ENCODE peak calls at places on chromosomes 4 and X, in seven cellular contexts. L is mesendoderm; I is neural progenitor cell; A is OCI-LY7; V is tibial nerve; H is CD4-positive, alpha-beta memory T cell; S is tibial artery. E is an unnamed sample.

GRCh38 chr4:151287409-151287808 is 10.4 kb downstream of the PRSS48 start:
- DNase-seq in H (no peak), L (no peak), S (no peak), I (no peak), V (no peak), A (no peak), E (no peak)

GRCh38 chrX:109839694-109840358 is 106.8 kb upstream of the ACSL4 start:
- DNase-seq in I (peak; percentile 52), V (no peak), L (peak; percentile 86), S (peak; percentile 58), A (no peak), H (no peak), E (no peak)

GRCh38 chr4:76377922-76378321 is 43.0 kb downstream of the CCDC158 start:
- DNase-seq in I (peak; percentile 69), H (peak; percentile 31), S (no peak), A (peak; percentile 4), V (no peak), L (peak; percentile 72), E (no peak)

GRCh38 chrX:66015152-66015827 is 24.6 kb downstream of the VSIG4 start:
- DNase-seq in V (no peak), S (no peak), L (no peak), H (peak; percentile 24), I (no peak), A (peak; percentile 80), E (peak; percentile 17)

GRCh38 chrX:154013001-154013421 is 6.7 kb downstream of the IRAK1 start:
- DNase-seq in V (no peak), H (no peak), A (no peak), I (no peak), S (no peak), L (no peak), E (no peak)

GRCh38 chrX:9586992-9587392 is 122.1 kb downstream of the TBL1X start:
- DNase-seq in I (peak; percentile 20), L (peak; percentile 22), H (no peak), V (no peak), A (no peak), S (no peak), E (no peak)

GRCh38 chrX:33178690-33179089 is 32.7 kb downstream of the DMD start:
- DNase-seq in L (no peak), I (no peak), V (no peak), A (no peak), S (no peak), H (no peak), E (no peak)

GRCh38 chr4:30386266-30386895 is 333.8 kb upstream of the PCDH7 start:
- DNase-seq in I (no peak), S (no peak), A (no peak), V (no peak), L (no peak), H (no peak), E (no peak)

GRCh38 chr4:115213705-115214104 is 100.3 kb upstream of the NDST4 start:
- DNase-seq in S (no peak), A (no peak), I (no peak), V (no peak), H (no peak), L (no peak), E (no peak)

GRCh38 chr4:70334681-70335080 is at the start of gene CABS1:
- DNase-seq in V (no peak), S (no peak), A (no peak), L (no peak), I (no peak), H (no peak), E (no peak)

GRCh38 chr4:159946983-159947645 is 844.2 kb downstream of the RAPGEF2 start:
- DNase-seq in L (peak; percentile 79), A (peak; percentile 52), H (peak; percentile 2), S (no peak), V (no peak), I (peak; percentile 75), E (no peak)

GRCh38 chr4:27176400-27176799 is 315.8 kb downstream of the STIM2 start:
- DNase-seq in V (no peak), S (no peak), L (peak; percentile 84), H (no peak), I (peak; percentile 73), A (peak; percentile 25), E (no peak)

GRCh38 chrX:25599061-25599460 is 539.1 kb upstream of the MAGEB18 start:
- DNase-seq in L (no peak), A (no peak), V (no peak), H (no peak), S (no peak), I (no peak), E (no peak)

GRCh38 chr4:24568425-24568824 is 15.9 kb downstream of the DHX15 start:
- DNase-seq in V (no peak), L (no peak), A (no peak), I (no peak), S (no peak), H (no peak), E (no peak)

GRCh38 chr4:176286728-176287127 is 17.7 kb upstream of the ASB5 start:
- DNase-seq in A (no peak), H (no peak), S (no peak), I (no peak), V (no peak), L (no peak), E (no peak)

GRCh38 chr4:1363540-1363939 is 16.5 kb downstream of the UVSSA start:
- DNase-seq in V (no peak), S (no peak), A (no peak), I (no peak), H (no peak), L (no peak), E (no peak)

GRCh38 chr4:56301181-56302076 is 85.9 kb downstream of the AASDH start:
- DNase-seq in I (peak; percentile 84), V (peak; percentile 40), H (peak; percentile 53), S (peak; percentile 76), L (peak; percentile 90), A (peak; percentile 77), E (peak; percentile 65)

GRCh38 chrX:139826065-139827044 is 106.5 kb downstream of the ATP11C start:
- DNase-seq in H (no peak), A (no peak), S (no peak), V (no peak), L (no peak), I (no peak), E (no peak)

GRCh38 chr4:79413032-79413431 is 5.0 kb upstream of the GK2 start:
- DNase-seq in V (no peak), A (no peak), I (no peak), S (no peak), H (no peak), L (no peak), E (no peak)

GRCh38 chrX:103215768-103216085 is 819 bp downstream of the BEX4 start:
- DNase-seq in I (no peak), A (no peak), V (no peak), S (no peak), L (no peak), H (no peak), E (peak; percentile 3)

GRCh38 chr4:22238742-22239141 is 277.1 kb downstream of the ADGRA3 start:
- DNase-seq in V (no peak), S (no peak), H (no peak), A (no peak), L (peak; percentile 57), I (peak; percentile 60), E (no peak)

GRCh38 chr4:142595222-142595871 is 250.8 kb downstream of the INPP4B start:
- DNase-seq in I (no peak), V (no peak), S (no peak), H (no peak), A (no peak), L (no peak), E (no peak)

GRCh38 chr4:65671402-65671801 is 1.1 kb upstream of the EPHA5 start:
- DNase-seq in H (no peak), I (no peak), A (no peak), L (peak; percentile 8), V (no peak), S (no peak), E (no peak)

DNA sequence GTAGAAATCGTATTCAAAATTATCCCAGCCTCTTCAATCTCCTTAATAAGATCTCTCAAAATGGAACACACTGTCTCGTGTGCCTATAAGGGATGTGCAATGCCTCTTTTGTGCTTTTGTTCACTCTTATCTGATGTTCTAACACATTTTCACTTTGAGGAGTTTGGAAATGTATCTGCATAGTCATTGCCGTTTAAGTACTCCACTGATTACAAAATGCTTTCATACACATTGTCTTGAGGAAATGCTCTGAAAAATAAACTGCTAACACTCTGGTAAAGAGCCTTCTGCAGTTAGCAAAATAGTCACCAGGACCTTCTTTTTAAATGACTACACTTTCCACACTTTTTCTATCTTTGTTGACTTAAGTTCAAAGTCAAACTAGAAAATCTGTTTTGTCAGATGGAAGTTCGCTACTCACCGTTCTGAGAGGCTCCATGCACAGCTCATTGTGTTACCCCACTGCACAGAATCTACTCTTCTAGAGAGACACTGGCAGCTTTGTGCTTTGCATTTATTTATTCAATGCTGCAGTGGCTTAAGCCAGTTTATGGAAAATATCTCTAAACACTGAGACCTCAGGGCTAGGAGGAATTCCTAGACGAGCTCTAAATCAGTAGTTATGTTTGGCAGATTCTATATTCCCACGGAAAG is 159.0 kb downstream of the CHIC2 start:
- DNase-seq in I (no peak), L (no peak), H (no peak), A (no peak), V (no peak), S (no peak), E (no peak)
- H3K27ac ChIP-seq in I (no peak overlapping the region), L (no peak overlapping the region), H (no peak overlapping the region), A (no peak overlapping the region), V (no peak overlapping the region), S (peak overlapping the region; percentile 17), E (no peak overlapping the region)

GRCh38 chrX:101659601-101660063 is at the start of gene ARMCX2:
- DNase-seq in I (peak; percentile 64), H (no peak), S (peak; percentile 79), V (peak; percentile 31), L (peak; percentile 74), A (no peak), E (peak; percentile 33)
- H3K27ac ChIP-seq in I (no peak within 1 kb of the TSS), H (no peak within 1 kb of the TSS), S (peak within 1 kb of the TSS; percentile 84), V (peak within 1 kb of the TSS; percentile 75), L (peak within 1 kb of the TSS; percentile 17), A (no peak within 1 kb of the TSS), E (peak within 1 kb of the TSS; percentile 59)

GRCh38 chr4:87391783-87392054 is 731 bp upstream of the HSD17B11 start:
- DNase-seq in I (no peak), S (no peak), A (no peak), V (no peak), L (no peak), H (no peak), E (no peak)
- H3K27ac ChIP-seq in I (no peak overlapping the region), S (peak overlapping the region; percentile 92), A (no peak overlapping the region), V (peak overlapping the region; percentile 93), L (peak overlapping the region; percentile 15), H (peak overlapping the region; percentile 74), E (peak overlapping the region; percentile 86)

DNA sequence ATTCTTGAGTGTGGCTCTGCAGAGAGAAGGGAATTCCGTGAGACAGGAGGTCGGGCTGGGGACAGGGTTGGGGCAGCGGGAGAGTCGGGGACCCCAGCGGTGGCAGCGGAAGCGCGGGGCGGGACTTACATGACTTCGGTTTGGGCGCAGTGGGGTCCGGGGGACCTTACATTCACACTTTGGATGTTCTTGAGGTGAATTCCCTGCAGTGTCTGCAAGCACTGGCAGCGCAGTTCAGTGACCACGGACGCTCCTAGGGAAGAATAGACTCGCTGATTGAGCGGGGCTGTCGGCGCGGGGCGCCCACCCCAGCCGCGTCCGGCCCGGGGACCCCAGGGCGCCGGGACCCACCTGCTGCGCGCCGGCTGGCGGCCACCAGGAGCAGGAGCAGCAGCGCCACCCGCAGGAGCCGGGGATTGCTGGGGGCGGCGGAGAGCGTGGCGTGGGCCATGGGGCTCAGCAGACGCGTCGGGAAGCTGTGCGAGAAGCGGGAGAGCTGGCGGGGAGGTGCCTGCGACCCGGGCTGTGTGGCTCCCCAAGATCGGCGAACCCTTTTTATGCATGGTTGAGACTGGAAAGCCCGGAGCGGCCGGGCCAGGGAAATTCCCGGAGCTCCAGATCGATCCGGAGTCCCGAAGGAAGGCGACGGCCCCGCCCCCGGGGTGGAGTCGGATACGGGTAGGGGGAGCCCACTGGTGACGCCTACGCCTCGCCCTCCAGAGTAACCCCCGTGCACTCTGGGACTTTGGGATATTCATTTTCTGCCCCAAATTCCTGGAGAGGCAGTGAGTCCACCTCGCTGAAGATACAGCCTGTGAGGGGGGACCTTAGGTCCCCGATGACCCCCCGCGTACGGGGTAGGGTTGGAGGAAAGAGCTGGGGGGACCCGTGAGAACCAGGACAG is at the start of gene CXCL3:
- DNase-seq in S (peak; percentile 86), A (no peak), H (no peak), L (peak; percentile 67), V (peak; percentile 35), I (peak; percentile 84), E (peak; percentile 24)
- H3K27ac ChIP-seq in S (peak within 1 kb of the TSS; percentile 58), A (no peak within 1 kb of the TSS), H (no peak within 1 kb of the TSS), L (no peak within 1 kb of the TSS), V (peak within 1 kb of the TSS; percentile 62), I (no peak within 1 kb of the TSS), E (no peak within 1 kb of the TSS)

E was measured in caudate nucleus.